ENCODE peak calls at places on chromosomes 12 and 14, in eight cellular contexts. U, C, B, M, Q, T, Y and I are unnamed samples.

GRCh38 chr14:51657762-51658161 is 6.1 kb downstream of the FRMD6 start:
- DNase-seq in Y (no peak), C (no peak), B (no peak), M (no peak), U (no peak), Q (peak; percentile 61), T (no peak), I (no peak)

GRCh38 chr14:72646861-72647528 is 246.9 kb downstream of the DPF3 start:
- DNase-seq in M (no peak), B (no peak), U (no peak), Y (no peak), Q (peak; percentile 88), T (no peak), C (no peak), I (no peak)

GRCh38 chr12:76244298-76244697 is 103.9 kb downstream of the BBS10 start:
- DNase-seq in Y (no peak), U (no peak), Q (no peak), M (no peak), T (no peak), B (no peak), C (no peak), I (no peak)

GRCh38 chr12:39442895-39443703 is at the start of gene KIF21A:
- DNase-seq in M (peak; percentile 93), C (peak; percentile 94), T (peak; percentile 92), Q (peak; percentile 61), B (peak; percentile 97), Y (peak; percentile 96), U (peak; percentile 95), I (peak; percentile 94)

GRCh38 chr14:104870368-104871144 is 5.5 kb downstream of the CEP170B start:
- DNase-seq in M (peak; percentile 80), B (no peak), Q (no peak), C (peak; percentile 56), T (no peak), Y (peak; percentile 62), U (peak; percentile 42), I (peak; percentile 20)

GRCh38 chr14:80926706-80927384 is 14.7 kb downstream of the CEP128 start:
- DNase-seq in U (no peak), Q (peak; percentile 90), B (no peak), T (no peak), Y (no peak), M (no peak), C (no peak), I (no peak)

GRCh38 chr12:89949457-89950195 is 241.0 kb upstream of the ATP2B1 start:
- DNase-seq in B (peak; percentile 98), U (no peak), C (no peak), M (no peak), Q (peak; percentile 64), T (no peak), Y (no peak), I (no peak)

GRCh38 chr12:11793896-11794295 is 144.4 kb downstream of the ETV6 start:
- DNase-seq in T (no peak), Y (no peak), U (no peak), B (no peak), C (peak; percentile 28), Q (peak; percentile 54), M (no peak), I (no peak)

GRCh38 chr14:103136388-103137271 is 13.4 kb downstream of the TNFAIP2 start:
- DNase-seq in M (no peak), Y (peak; percentile 44), T (no peak), C (peak; percentile 64), U (no peak), B (peak; percentile 69), Q (peak; percentile 73), I (no peak)

GRCh38 chr14:67410313-67410712 is 1.7 kb downstream of the PLEK2 start:
- DNase-seq in Q (no peak), M (no peak), T (no peak), U (no peak), B (no peak), Y (no peak), C (no peak), I (peak; percentile 24)

GRCh38 chr12:14913381-14913781 is 25.0 kb downstream of the ERP27 start:
- DNase-seq in U (peak; percentile 22), C (no peak), M (no peak), Y (no peak), B (no peak), T (no peak), Q (no peak), I (peak; percentile 44)

GRCh38 chr12:26286186-26286585 is 90.8 kb downstream of the SSPN start:
- DNase-seq in Q (no peak), U (no peak), C (no peak), B (no peak), T (no peak), Y (no peak), M (no peak), I (no peak)

GRCh38 chr12:12331244-12331771 is 18.7 kb downstream of the MANSC1 start:
- DNase-seq in Y (no peak), B (no peak), T (no peak), C (peak; percentile 59), M (no peak), Q (no peak), U (peak; percentile 34), I (no peak)

GRCh38 chr14:54108481-54109471 is 152.2 kb upstream of the BMP4 start:
- DNase-seq in B (peak; percentile 17), Y (no peak), C (no peak), U (no peak), Q (peak; percentile 82), T (no peak), M (no peak), I (no peak)

GRCh38 chr12:41205070-41205715 is 17.1 kb downstream of the PDZRN4 start:
- DNase-seq in C (peak; percentile 58), Y (no peak), Q (no peak), M (no peak), B (no peak), T (no peak), U (no peak), I (peak; percentile 35)

GRCh38 chr12:93803408-93803807 is 126.2 kb downstream of the CRADD start:
- DNase-seq in Y (no peak), M (no peak), U (no peak), B (no peak), T (no peak), C (peak; percentile 10), Q (peak; percentile 73), I (peak; percentile 30)

GRCh38 chr14:59920378-59920683 is 387 bp downstream of the LRRC9 start:
- DNase-seq in C (no peak), U (no peak), Y (no peak), Q (no peak), B (no peak), T (no peak), M (no peak), I (no peak)

GRCh38 chr14:59918824-59919581 is 941 bp upstream of the LRRC9 start:
- DNase-seq in C (peak; percentile 48), T (no peak), Y (peak; percentile 46), Q (peak; percentile 18), U (peak; percentile 20), B (peak; percentile 35), M (peak; percentile 56), I (peak; percentile 28)

DNA sequence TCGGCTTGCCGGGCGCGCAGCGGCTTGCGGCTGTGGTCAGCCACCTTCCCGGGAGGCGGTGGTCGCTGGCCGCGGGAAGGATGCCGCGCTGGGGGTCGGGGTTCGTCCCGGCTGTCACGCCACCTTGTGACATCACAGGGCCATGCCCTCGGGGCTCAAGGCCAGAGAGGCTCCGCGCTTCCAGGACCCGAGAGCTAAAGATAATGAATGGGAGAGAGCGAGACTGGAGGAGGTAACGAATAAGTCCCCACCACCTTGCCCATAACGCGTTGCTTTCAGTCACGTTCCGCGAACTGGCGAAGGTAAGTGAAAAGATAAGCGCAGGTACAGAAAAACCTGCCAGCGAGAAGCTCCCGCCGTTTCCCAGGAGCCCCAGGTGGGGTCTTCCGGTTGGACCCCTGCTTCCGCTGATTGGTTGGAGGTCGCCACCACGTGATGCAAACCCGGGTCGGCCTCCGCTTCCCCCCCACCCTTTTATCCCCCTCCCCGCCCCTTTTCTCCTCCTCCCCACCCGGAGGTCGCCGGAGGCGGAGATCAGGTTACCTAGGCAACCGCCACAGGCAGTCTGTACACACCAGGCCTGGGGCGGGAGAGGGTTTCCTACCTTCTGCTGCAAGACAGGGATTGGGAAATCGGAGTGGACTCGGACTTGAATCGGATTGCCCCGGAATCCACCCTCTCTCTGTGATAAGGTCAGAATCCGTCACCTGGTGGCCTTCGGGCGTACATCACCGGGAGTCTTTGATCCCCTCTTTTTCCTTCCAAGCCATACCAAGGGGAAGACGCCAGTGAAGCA is at the start of gene LRRC9:
- DNase-seq in Y (peak; percentile 49), T (no peak), U (peak; percentile 64), B (no peak), Q (no peak), M (peak; percentile 83), C (peak; percentile 97), I (peak; percentile 66)
- H3K27ac ChIP-seq in Y (no peak within 1 kb of the TSS), T (no peak within 1 kb of the TSS), U (no peak within 1 kb of the TSS), B (no peak within 1 kb of the TSS), Q (no peak within 1 kb of the TSS), M (no peak within 1 kb of the TSS), C (peak within 1 kb of the TSS; percentile 77), I (no peak within 1 kb of the TSS)

GRCh38 chr14:99129998-99130397 is 142.0 kb downstream of the BCL11B start:
- DNase-seq in Y (no peak), M (no peak), C (no peak), T (no peak), Q (no peak), B (no peak), U (no peak), I (no peak)
- TF ChIP-seq CTCF in Y (no peak), M (no peak), C (no peak), T (no peak), Q (no peak), B (no peak), U (no peak), I (no peak)

GRCh38 chr12:30696486-30696885 is 817 bp upstream of the IPO8 start:
- DNase-seq in Y (peak; percentile 48), B (no peak), C (peak; percentile 17), T (no peak), Q (no peak), M (peak; percentile 26), U (peak; percentile 12), I (peak; percentile 9)
- H3K4me3 ChIP-seq in Y (peak overlapping the region; percentile 88), B (peak overlapping the region; percentile 87), C (peak overlapping the region; percentile 96), T (peak overlapping the region; percentile 90), Q (no peak overlapping the region), M (peak overlapping the region; percentile 99), U (no peak overlapping the region), I (no peak overlapping the region)

GRCh38 chr12:2841056-2841455 is 6.2 kb upstream of the NRIP2 start:
- DNase-seq in Q (no peak), T (no peak), M (peak; percentile 84), Y (no peak), U (no peak), C (no peak), B (no peak), I (peak; percentile 76)

GRCh38 chr12:2845280-2845679 is 10.4 kb upstream of the NRIP2 start:
- DNase-seq in C (peak; percentile 37), Q (peak; percentile 85), Y (no peak), U (no peak), M (no peak), T (peak; percentile 83), B (no peak), I (no peak)

GRCh38 chr12:2842948-2843347 is 8.1 kb upstream of the NRIP2 start:
- DNase-seq in C (no peak), M (no peak), Y (no peak), B (no peak), U (no peak), Q (no peak), T (no peak), I (no peak)

DNA sequence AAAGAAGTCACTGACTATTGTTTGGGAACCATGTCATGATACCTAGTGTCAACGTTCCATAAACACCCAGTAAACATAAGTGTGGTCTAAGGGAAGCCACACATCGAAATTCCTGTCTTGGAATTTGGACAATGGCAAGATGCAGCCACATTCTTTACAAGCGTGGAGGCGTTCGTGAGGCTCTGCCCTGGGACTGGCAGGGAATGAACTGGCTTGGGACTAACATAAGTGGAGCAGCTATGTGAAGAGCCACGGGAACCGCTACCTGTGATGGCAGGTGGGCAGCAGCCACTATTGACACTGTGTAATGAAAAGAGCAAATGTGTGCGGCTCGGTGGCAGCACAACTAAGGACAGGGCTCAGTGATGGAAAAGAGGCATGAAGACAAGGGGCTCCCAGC is 10.0 kb upstream of the NRIP2 start:
- DNase-seq in M (no peak), C (peak; percentile 35), T (no peak), B (no peak), Y (no peak), U (no peak), Q (peak; percentile 18), I (no peak)
- H3K27ac ChIP-seq in M (no peak overlapping the region), C (no peak overlapping the region), T (peak overlapping the region; percentile 61), B (no peak overlapping the region), Y (peak overlapping the region; percentile 36), U (no peak overlapping the region), Q (peak overlapping the region; percentile 14), I (no peak overlapping the region)